ENCODE peak calls at places on chromosome 4, in nine cellular contexts. One of them, this sample, is unnamed.

GRCh38 chr4:108155373-108155772 is 13.4 kb downstream of the LEF1 start:
- DNase-seq in endothelial cell of umbilical vein: no peak
- DNase-seq in SK-N-SH: no peak
- DNase-seq in H1: no peak
- DNase-seq in BE2C: peak; percentile 45
- DNase-seq in neuronal stem cell: peak; percentile 18
- DNase-seq in upper lobe of right lung: no peak
- DNase-seq in gastrocnemius medialis: no peak
- DNase-seq in adipocyte: no peak
- DNase-seq in this sample: no peak

GRCh38 chr4:132709024-132709423 is 440.1 kb upstream of the PCDH10 start:
- DNase-seq in SK-N-SH: no peak
- DNase-seq in neuronal stem cell: no peak
- DNase-seq in upper lobe of right lung: no peak
- DNase-seq in endothelial cell of umbilical vein: peak; percentile 22
- DNase-seq in adipocyte: peak; percentile 6
- DNase-seq in gastrocnemius medialis: no peak
- DNase-seq in H1: no peak
- DNase-seq in BE2C: no peak
- DNase-seq in this sample: no peak

GRCh38 chr4:177064116-177064515 is 245.6 kb upstream of the NEIL3 start:
- DNase-seq in BE2C: no peak
- DNase-seq in SK-N-SH: no peak
- DNase-seq in upper lobe of right lung: no peak
- DNase-seq in adipocyte: no peak
- DNase-seq in gastrocnemius medialis: no peak
- DNase-seq in H1: no peak
- DNase-seq in neuronal stem cell: no peak
- DNase-seq in endothelial cell of umbilical vein: no peak
- DNase-seq in this sample: no peak

GRCh38 chr4:80186666-80187065 is 10.6 kb upstream of the PRDM8 start:
- DNase-seq in endothelial cell of umbilical vein: no peak
- DNase-seq in neuronal stem cell: no peak
- DNase-seq in upper lobe of right lung: no peak
- DNase-seq in H1: no peak
- DNase-seq in adipocyte: no peak
- DNase-seq in SK-N-SH: no peak
- DNase-seq in BE2C: no peak
- DNase-seq in gastrocnemius medialis: no peak
- DNase-seq in this sample: no peak

GRCh38 chr4:8538703-8539567 is 41.3 kb upstream of the GPR78 start:
- DNase-seq in upper lobe of right lung: peak; percentile 53
- DNase-seq in gastrocnemius medialis: no peak
- DNase-seq in endothelial cell of umbilical vein: peak; percentile 6
- DNase-seq in SK-N-SH: no peak
- DNase-seq in adipocyte: no peak
- DNase-seq in neuronal stem cell: no peak
- DNase-seq in H1: no peak
- DNase-seq in BE2C: no peak
- DNase-seq in this sample: no peak

GRCh38 chr4:73589887-73590801 is 30.1 kb downstream of the RASSF6 start:
- DNase-seq in endothelial cell of umbilical vein: no peak
- DNase-seq in H1: no peak
- DNase-seq in upper lobe of right lung: no peak
- DNase-seq in gastrocnemius medialis: no peak
- DNase-seq in neuronal stem cell: no peak
- DNase-seq in adipocyte: peak; percentile 32
- DNase-seq in SK-N-SH: no peak
- DNase-seq in BE2C: no peak
- DNase-seq in this sample: no peak

GRCh38 chr4:150593996-150594395 is 12.0 kb downstream of the MAB21L2 start:
- DNase-seq in endothelial cell of umbilical vein: peak; percentile 38
- DNase-seq in BE2C: no peak
- DNase-seq in SK-N-SH: no peak
- DNase-seq in gastrocnemius medialis: no peak
- DNase-seq in upper lobe of right lung: no peak
- DNase-seq in neuronal stem cell: no peak
- DNase-seq in H1: no peak
- DNase-seq in adipocyte: peak; percentile 78
- DNase-seq in this sample: no peak

GRCh38 chr4:124937993-124938392 is 225.5 kb upstream of the ANKRD50 start:
- DNase-seq in gastrocnemius medialis: no peak
- DNase-seq in SK-N-SH: no peak
- DNase-seq in neuronal stem cell: no peak
- DNase-seq in H1: no peak
- DNase-seq in endothelial cell of umbilical vein: no peak
- DNase-seq in adipocyte: no peak
- DNase-seq in BE2C: no peak
- DNase-seq in upper lobe of right lung: no peak
- DNase-seq in this sample: no peak

GRCh38 chr4:146255874-146256273 is 41.5 kb downstream of the REELD1 start:
- DNase-seq in BE2C: no peak
- DNase-seq in adipocyte: peak; percentile 55
- DNase-seq in upper lobe of right lung: no peak
- DNase-seq in H1: no peak
- DNase-seq in endothelial cell of umbilical vein: peak; percentile 36
- DNase-seq in SK-N-SH: no peak
- DNase-seq in gastrocnemius medialis: no peak
- DNase-seq in neuronal stem cell: no peak
- DNase-seq in this sample: no peak

GRCh38 chr4:2252530-2252924 is 9.4 kb downstream of the MXD4 start:
- DNase-seq in gastrocnemius medialis: no peak
- DNase-seq in neuronal stem cell: no peak
- DNase-seq in adipocyte: no peak
- DNase-seq in upper lobe of right lung: no peak
- DNase-seq in endothelial cell of umbilical vein: no peak
- DNase-seq in SK-N-SH: peak; percentile 41
- DNase-seq in BE2C: no peak
- DNase-seq in H1: no peak
- DNase-seq in this sample: peak; percentile 1

GRCh38 chr4:104020641-104021040 is 300.9 kb upstream of the TACR3 start:
- DNase-seq in neuronal stem cell: no peak
- DNase-seq in gastrocnemius medialis: no peak
- DNase-seq in upper lobe of right lung: no peak
- DNase-seq in adipocyte: no peak
- DNase-seq in endothelial cell of umbilical vein: no peak
- DNase-seq in H1: no peak
- DNase-seq in BE2C: no peak
- DNase-seq in SK-N-SH: no peak
- DNase-seq in this sample: no peak

GRCh38 chr4:72709475-72709874 is 140.5 kb upstream of the ADAMTS3 start:
- DNase-seq in neuronal stem cell: no peak
- DNase-seq in SK-N-SH: no peak
- DNase-seq in upper lobe of right lung: no peak
- DNase-seq in adipocyte: no peak
- DNase-seq in endothelial cell of umbilical vein: no peak
- DNase-seq in BE2C: no peak
- DNase-seq in gastrocnemius medialis: no peak
- DNase-seq in H1: no peak
- DNase-seq in this sample: no peak

GRCh38 chr4:78954048-78954666 is 14.9 kb upstream of the PAQR3 start:
- DNase-seq in SK-N-SH: peak; percentile 18
- DNase-seq in adipocyte: peak; percentile 63
- DNase-seq in H1: no peak
- DNase-seq in endothelial cell of umbilical vein: peak; percentile 22
- DNase-seq in BE2C: peak; percentile 43
- DNase-seq in gastrocnemius medialis: no peak
- DNase-seq in neuronal stem cell: peak; percentile 30
- DNase-seq in upper lobe of right lung: no peak
- DNase-seq in this sample: no peak

GRCh38 chr4:40559585-40560465 is 69.8 kb downstream of the RBM47 start:
- DNase-seq in SK-N-SH: no peak
- DNase-seq in BE2C: no peak
- DNase-seq in endothelial cell of umbilical vein: no peak
- DNase-seq in adipocyte: no peak
- DNase-seq in upper lobe of right lung: no peak
- DNase-seq in neuronal stem cell: no peak
- DNase-seq in gastrocnemius medialis: no peak
- DNase-seq in H1: no peak
- DNase-seq in this sample: no peak

DNA sequence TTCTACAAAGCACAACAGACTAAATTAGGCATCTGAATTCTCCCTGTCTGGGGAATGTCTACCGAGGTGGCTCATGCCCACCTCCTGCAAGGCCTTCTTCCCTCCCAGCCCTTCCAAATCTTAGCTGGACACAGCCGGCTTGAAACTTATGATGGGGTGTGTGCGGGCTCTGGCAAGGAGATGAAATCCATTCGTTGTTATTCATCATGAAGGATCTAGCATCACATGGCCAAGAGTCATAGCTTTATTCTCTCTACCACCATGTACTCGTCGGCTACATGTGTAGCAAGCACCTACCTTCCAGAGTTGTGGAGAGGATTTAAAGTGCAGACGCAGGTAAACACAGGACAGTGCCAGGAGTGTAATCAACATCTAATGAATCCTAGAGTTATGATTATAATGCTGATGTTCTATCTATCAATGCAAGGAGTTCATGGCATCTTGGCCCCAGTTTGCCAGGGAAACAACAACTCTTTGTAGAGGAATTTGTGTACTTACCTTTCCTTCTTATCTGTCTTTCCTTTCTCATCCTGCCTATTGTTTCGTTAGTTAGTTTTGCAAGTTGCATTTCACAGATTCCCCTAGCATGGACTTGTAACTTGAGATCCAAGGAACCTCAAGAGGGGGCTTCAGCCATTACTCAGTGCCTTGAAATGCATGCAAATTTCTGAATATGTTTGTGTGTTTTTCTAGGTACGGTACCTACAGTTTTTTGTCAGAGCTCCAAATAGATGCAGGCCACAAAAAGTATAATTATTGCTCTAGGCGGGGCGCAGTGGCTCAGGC is 203.8 kb downstream of the LDB2 start:
- DNase-seq in SK-N-SH: no peak
- DNase-seq in gastrocnemius medialis: no peak
- DNase-seq in BE2C: no peak
- DNase-seq in H1: peak; percentile 33
- DNase-seq in neuronal stem cell: no peak
- DNase-seq in upper lobe of right lung: no peak
- DNase-seq in adipocyte: no peak
- DNase-seq in endothelial cell of umbilical vein: no peak
- DNase-seq in this sample: no peak
- H3K9me3 ChIP-seq in SK-N-SH: no peaks in the 10 kb centered on the region
- H3K9me3 ChIP-seq in gastrocnemius medialis: no peaks in the 10 kb centered on the region
- H3K9me3 ChIP-seq in BE2C: no peaks in the 10 kb centered on the region
- H3K9me3 ChIP-seq in H1: no peaks in the 10 kb centered on the region
- H3K9me3 ChIP-seq in neuronal stem cell: no peaks in the 10 kb centered on the region
- H3K9me3 ChIP-seq in upper lobe of right lung: no peaks in the 10 kb centered on the region
- H3K9me3 ChIP-seq in adipocyte: no peaks in the 10 kb centered on the region
- H3K9me3 ChIP-seq in endothelial cell of umbilical vein: no peaks in the 10 kb centered on the region
- H3K9me3 ChIP-seq in this sample: no peaks in the 10 kb centered on the region

GRCh38 chr4:120629546-120629945 is 293.0 kb downstream of the PRDM5 start:
- DNase-seq in neuronal stem cell: no peak
- DNase-seq in endothelial cell of umbilical vein: no peak
- DNase-seq in SK-N-SH: no peak
- DNase-seq in upper lobe of right lung: no peak
- DNase-seq in adipocyte: no peak
- DNase-seq in gastrocnemius medialis: no peak
- DNase-seq in H1: no peak
- DNase-seq in BE2C: no peak
- DNase-seq in this sample: no peak
- H3K4me1 ChIP-seq in neuronal stem cell: no peaks in the 10 kb centered on the region
- H3K4me1 ChIP-seq in endothelial cell of umbilical vein: no peaks in the 10 kb centered on the region
- H3K4me1 ChIP-seq in SK-N-SH: no peaks in the 10 kb centered on the region
- H3K4me1 ChIP-seq in upper lobe of right lung: no peaks in the 10 kb centered on the region
- H3K4me1 ChIP-seq in adipocyte: no peaks in the 10 kb centered on the region
- H3K4me1 ChIP-seq in gastrocnemius medialis: no peaks in the 10 kb centered on the region
- H3K4me1 ChIP-seq in H1: no peaks in the 10 kb centered on the region
- H3K4me1 ChIP-seq in BE2C: no peaks in the 10 kb centered on the region
- H3K4me1 ChIP-seq in this sample: no peaks in the 10 kb centered on the region

GRCh38 chr4:75122424-75123014 is 189.6 kb downstream of the PARM1 start:
- DNase-seq in H1: no peak
- DNase-seq in adipocyte: no peak
- DNase-seq in endothelial cell of umbilical vein: no peak
- DNase-seq in gastrocnemius medialis: no peak
- DNase-seq in upper lobe of right lung: no peak
- DNase-seq in BE2C: no peak
- DNase-seq in SK-N-SH: no peak
- DNase-seq in neuronal stem cell: no peak
- DNase-seq in this sample: no peak

DNA sequence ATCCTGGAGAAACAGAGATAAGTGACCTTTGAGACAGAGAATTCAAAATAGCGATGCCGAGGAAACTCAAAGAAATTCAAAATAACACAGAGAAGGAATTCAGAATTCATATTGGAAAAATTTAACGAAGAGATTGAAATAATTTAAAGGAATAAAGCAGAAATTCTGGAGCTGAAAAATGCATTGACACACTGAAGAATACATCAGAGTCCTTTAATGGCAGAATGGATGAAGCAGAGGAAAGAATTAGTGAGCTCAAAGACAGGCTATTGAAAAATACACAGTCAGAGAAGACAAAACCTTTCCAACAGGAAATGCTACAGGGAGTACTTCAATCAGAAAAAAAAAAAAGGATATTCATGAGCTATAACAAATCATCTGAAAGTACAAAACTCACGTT is 185.8 kb downstream of the PARM1 start:
- DNase-seq in endothelial cell of umbilical vein: no peak
- DNase-seq in upper lobe of right lung: no peak
- DNase-seq in H1: no peak
- DNase-seq in adipocyte: no peak
- DNase-seq in neuronal stem cell: no peak
- DNase-seq in SK-N-SH: no peak
- DNase-seq in gastrocnemius medialis: no peak
- DNase-seq in BE2C: no peak
- DNase-seq in this sample: no peak
- H3K9me3 ChIP-seq in endothelial cell of umbilical vein: no peaks in the 10 kb centered on the region
- H3K9me3 ChIP-seq in upper lobe of right lung: no peaks in the 10 kb centered on the region
- H3K9me3 ChIP-seq in H1: no peaks in the 10 kb centered on the region
- H3K9me3 ChIP-seq in adipocyte: peaks cover 8% of the 10 kb centered on the region
- H3K9me3 ChIP-seq in neuronal stem cell: peaks cover 3% of the 10 kb centered on the region
- H3K9me3 ChIP-seq in SK-N-SH: no peaks in the 10 kb centered on the region
- H3K9me3 ChIP-seq in gastrocnemius medialis: no peaks in the 10 kb centered on the region
- H3K9me3 ChIP-seq in BE2C: no peaks in the 10 kb centered on the region
- H3K9me3 ChIP-seq in this sample: no peaks in the 10 kb centered on the region

GRCh38 chr4:7325541-7325940 is 109.2 kb downstream of the PSAPL1 start:
- DNase-seq in upper lobe of right lung: no peak
- DNase-seq in neuronal stem cell: no peak
- DNase-seq in H1: no peak
- DNase-seq in BE2C: no peak
- DNase-seq in endothelial cell of umbilical vein: no peak
- DNase-seq in adipocyte: no peak
- DNase-seq in SK-N-SH: no peak
- DNase-seq in gastrocnemius medialis: no peak
- DNase-seq in this sample: no peak

GRCh38 chr4:7326306-7326692 is 108.4 kb downstream of the PSAPL1 start:
- DNase-seq in H1: no peak
- DNase-seq in upper lobe of right lung: no peak
- DNase-seq in gastrocnemius medialis: no peak
- DNase-seq in adipocyte: no peak
- DNase-seq in SK-N-SH: no peak
- DNase-seq in neuronal stem cell: no peak
- DNase-seq in BE2C: no peak
- DNase-seq in endothelial cell of umbilical vein: no peak
- DNase-seq in this sample: no peak

GRCh38 chr4:7323872-7324650 is 110.7 kb downstream of the PSAPL1 start:
- DNase-seq in gastrocnemius medialis: no peak
- DNase-seq in upper lobe of right lung: no peak
- DNase-seq in adipocyte: no peak
- DNase-seq in endothelial cell of umbilical vein: no peak
- DNase-seq in SK-N-SH: no peak
- DNase-seq in BE2C: peak; percentile 46
- DNase-seq in H1: no peak
- DNase-seq in neuronal stem cell: no peak
- DNase-seq in this sample: no peak

GRCh38 chr4:7323461-7323871 is 111.3 kb downstream of the PSAPL1 start:
- DNase-seq in adipocyte: no peak
- DNase-seq in BE2C: no peak
- DNase-seq in endothelial cell of umbilical vein: no peak
- DNase-seq in neuronal stem cell: no peak
- DNase-seq in upper lobe of right lung: no peak
- DNase-seq in H1: no peak
- DNase-seq in SK-N-SH: no peak
- DNase-seq in gastrocnemius medialis: no peak
- DNase-seq in this sample: no peak

GRCh38 chr4:7324651-7325121 is 110.0 kb downstream of the PSAPL1 start:
- DNase-seq in neuronal stem cell: no peak
- DNase-seq in BE2C: peak; percentile 66
- DNase-seq in SK-N-SH: peak; percentile 59
- DNase-seq in adipocyte: no peak
- DNase-seq in upper lobe of right lung: no peak
- DNase-seq in gastrocnemius medialis: no peak
- DNase-seq in H1: no peak
- DNase-seq in endothelial cell of umbilical vein: no peak
- DNase-seq in this sample: no peak
- H3K4me1 ChIP-seq in neuronal stem cell: peaks cover 19% of the 10 kb centered on the region
- H3K4me1 ChIP-seq in BE2C: no peaks in the 10 kb centered on the region
- H3K4me1 ChIP-seq in SK-N-SH: peaks cover 10% of the 10 kb centered on the region
- H3K4me1 ChIP-seq in adipocyte: peaks cover 9% of the 10 kb centered on the region
- H3K4me1 ChIP-seq in upper lobe of right lung: peaks cover 5% of the 10 kb centered on the region
- H3K4me1 ChIP-seq in gastrocnemius medialis: peaks cover 3% of the 10 kb centered on the region
- H3K4me1 ChIP-seq in H1: peaks cover 6% of the 10 kb centered on the region
- H3K4me1 ChIP-seq in endothelial cell of umbilical vein: no peaks in the 10 kb centered on the region
- H3K4me1 ChIP-seq in this sample: no peaks in the 10 kb centered on the region

This sample was measured in thoracic aorta.